ENCODE peak calls at places on chromosomes 2 and 18, in five cellular contexts. One of them, this sample, is unnamed.

GRCh38 chr2:6917071-6917760 is at the start of gene RNF144A:
- DNase-seq in NCI-H510A: peak
- DNase-seq in NCI-H2171: peak
- DNase-seq in K562: peak
- DNase-seq in Peyer's patch: peak
- DNase-seq in this sample: no peak

GRCh38 chr2:12856934-12857660 is 140.4 kb downstream of the TRIB2 start:
- DNase-seq in NCI-H510A: no peak
- DNase-seq in Peyer's patch: no peak
- DNase-seq in NCI-H2171: no peak
- DNase-seq in K562: no peak
- DNase-seq in this sample: peak

GRCh38 chr2:171469176-171469575 is 35.1 kb downstream of the DCAF17 start:
- DNase-seq in K562: no peak
- DNase-seq in NCI-H2171: no peak
- DNase-seq in NCI-H510A: no peak
- DNase-seq in Peyer's patch: no peak
- DNase-seq in this sample: no peak

GRCh38 chr2:195575879-195576391 is 81.1 kb upstream of the SLC39A10 start:
- DNase-seq in NCI-H510A: no peak
- DNase-seq in K562: peak
- DNase-seq in NCI-H2171: peak
- DNase-seq in Peyer's patch: peak
- DNase-seq in this sample: peak

GRCh38 chr2:172978053-172978383 is 97.6 kb upstream of the MAP3K20 start:
- DNase-seq in K562: no peak
- DNase-seq in NCI-H510A: no peak
- DNase-seq in Peyer's patch: no peak
- DNase-seq in NCI-H2171: no peak
- DNase-seq in this sample: no peak

GRCh38 chr2:71313-72035 is 25.2 kb upstream of the FAM110C start:
- DNase-seq in NCI-H510A: no peak
- DNase-seq in Peyer's patch: no peak
- DNase-seq in NCI-H2171: no peak
- DNase-seq in K562: no peak
- DNase-seq in this sample: no peak

GRCh38 chr2:46989491-46990230 is 74.1 kb upstream of the MCFD2 start:
- DNase-seq in NCI-H2171: no peak
- DNase-seq in NCI-H510A: no peak
- DNase-seq in K562: no peak
- DNase-seq in Peyer's patch: no peak
- DNase-seq in this sample: no peak

GRCh38 chr2:196500686-196501431 is 138.7 kb upstream of the CCDC150 start:
- DNase-seq in K562: peak
- DNase-seq in NCI-H510A: no peak
- DNase-seq in Peyer's patch: no peak
- DNase-seq in NCI-H2171: no peak
- DNase-seq in this sample: no peak

GRCh38 chr2:112725545-112726457 is 5.0 kb downstream of the NT5DC4 start:
- DNase-seq in NCI-H510A: no peak
- DNase-seq in NCI-H2171: no peak
- DNase-seq in Peyer's patch: no peak
- DNase-seq in K562: peak
- DNase-seq in this sample: no peak

GRCh38 chr2:4354678-4355077 is 651.3 kb downstream of the DCDC2C start:
- DNase-seq in NCI-H2171: no peak
- DNase-seq in Peyer's patch: no peak
- DNase-seq in K562: peak
- DNase-seq in NCI-H510A: no peak
- DNase-seq in this sample: peak

GRCh38 chr18:21450913-21451312 is 149.6 kb downstream of the ESCO1 start:
- DNase-seq in NCI-H2171: no peak
- DNase-seq in Peyer's patch: no peak
- DNase-seq in NCI-H510A: no peak
- DNase-seq in K562: no peak
- DNase-seq in this sample: no peak

GRCh38 chr2:175834472-175834871 is 167.6 kb downstream of the LNPK start:
- DNase-seq in NCI-H2171: peak
- DNase-seq in Peyer's patch: no peak
- DNase-seq in NCI-H510A: no peak
- DNase-seq in K562: no peak
- DNase-seq in this sample: no peak

This sample was measured in glomerular endothelial cell.